ENCODE peak calls at places on chromosomes 4 and X, in nine cellular contexts. One of them, this sample, is unnamed.

GRCh38 chrX:6074532-6074931 is 154.1 kb downstream of the NLGN4X start:
- DNase-seq in IMR-90: no peak
- DNase-seq in uterus: no peak
- DNase-seq in lower leg skin: no peak
- DNase-seq in Peyer's patch: no peak
- DNase-seq in ovary: no peak
- DNase-seq in K562: no peak
- DNase-seq in A549: no peak
- DNase-seq in transverse colon: no peak
- DNase-seq in this sample: no peak

GRCh38 chr4:186798951-186799659 is 75.4 kb upstream of the FAT1 start:
- DNase-seq in IMR-90: no peak
- DNase-seq in uterus: no peak
- DNase-seq in lower leg skin: no peak
- DNase-seq in Peyer's patch: no peak
- DNase-seq in ovary: no peak
- DNase-seq in K562: no peak
- DNase-seq in A549: no peak
- DNase-seq in transverse colon: no peak
- DNase-seq in this sample: no peak

GRCh38 chr4:90958256-90958895 is 831.2 kb downstream of the CCSER1 start:
- DNase-seq in IMR-90: peak; percentile 69
- DNase-seq in uterus: no peak
- DNase-seq in lower leg skin: no peak
- DNase-seq in Peyer's patch: no peak
- DNase-seq in ovary: no peak
- DNase-seq in K562: no peak
- DNase-seq in A549: no peak
- DNase-seq in transverse colon: no peak
- DNase-seq in this sample: no peak

GRCh38 chr4:6200011-6200921 is at the start of gene JAKMIP1:
- DNase-seq in IMR-90: peak; percentile 46
- DNase-seq in uterus: peak; percentile 42
- DNase-seq in lower leg skin: no peak
- DNase-seq in Peyer's patch: peak; percentile 82
- DNase-seq in ovary: peak; percentile 86
- DNase-seq in K562: peak; percentile 100
- DNase-seq in A549: peak; percentile 55
- DNase-seq in transverse colon: peak; percentile 82
- DNase-seq in this sample: peak; percentile 50

GRCh38 chr4:174521800-174522182 is 497 bp downstream of the HPGD start:
- DNase-seq in IMR-90: no peak
- DNase-seq in uterus: no peak
- DNase-seq in lower leg skin: peak; percentile 31
- DNase-seq in Peyer's patch: no peak
- DNase-seq in ovary: no peak
- DNase-seq in K562: no peak
- DNase-seq in A549: no peak
- DNase-seq in transverse colon: peak; percentile 52
- DNase-seq in this sample: peak; percentile 71

GRCh38 chrX:52213276-52213675 is 28.6 kb downstream of the MAGED4 start:
- DNase-seq in IMR-90: no peak
- DNase-seq in uterus: no peak
- DNase-seq in lower leg skin: no peak
- DNase-seq in Peyer's patch: no peak
- DNase-seq in ovary: no peak
- DNase-seq in K562: no peak
- DNase-seq in A549: no peak
- DNase-seq in transverse colon: no peak
- DNase-seq in this sample: no peak

GRCh38 chr4:105623099-105623498 is 70.7 kb downstream of the ARHGEF38 start:
- DNase-seq in IMR-90: no peak
- DNase-seq in uterus: no peak
- DNase-seq in lower leg skin: no peak
- DNase-seq in Peyer's patch: no peak
- DNase-seq in ovary: no peak
- DNase-seq in K562: no peak
- DNase-seq in A549: no peak
- DNase-seq in transverse colon: no peak
- DNase-seq in this sample: no peak

GRCh38 chr4:51895816-51896408 is 53.0 kb downstream of the DCUN1D4 start:
- DNase-seq in IMR-90: peak; percentile 67
- DNase-seq in uterus: peak; percentile 54
- DNase-seq in lower leg skin: peak; percentile 43
- DNase-seq in Peyer's patch: no peak
- DNase-seq in ovary: peak; percentile 40
- DNase-seq in K562: peak; percentile 80
- DNase-seq in A549: peak; percentile 41
- DNase-seq in transverse colon: peak; percentile 61
- DNase-seq in this sample: peak; percentile 77

GRCh38 chr4:73853246-73853704 is at the start of gene PF4V1:
- DNase-seq in IMR-90: no peak
- DNase-seq in uterus: no peak
- DNase-seq in lower leg skin: no peak
- DNase-seq in Peyer's patch: peak; percentile 58
- DNase-seq in ovary: peak; percentile 24
- DNase-seq in K562: no peak
- DNase-seq in A549: no peak
- DNase-seq in transverse colon: peak; percentile 22
- DNase-seq in this sample: no peak

GRCh38 chr4:121696140-121696640 is 590 bp downstream of the ANXA5 start:
- DNase-seq in IMR-90: peak; percentile 85
- DNase-seq in uterus: peak; percentile 89
- DNase-seq in lower leg skin: peak; percentile 75
- DNase-seq in Peyer's patch: peak; percentile 76
- DNase-seq in ovary: peak; percentile 84
- DNase-seq in K562: peak; percentile 12
- DNase-seq in A549: no peak
- DNase-seq in transverse colon: peak; percentile 76
- DNase-seq in this sample: peak; percentile 35

GRCh38 chr4:3134201-3134600 is 59.7 kb downstream of the HTT start:
- DNase-seq in IMR-90: no peak
- DNase-seq in uterus: no peak
- DNase-seq in lower leg skin: no peak
- DNase-seq in Peyer's patch: no peak
- DNase-seq in ovary: no peak
- DNase-seq in K562: no peak
- DNase-seq in A549: no peak
- DNase-seq in transverse colon: no peak
- DNase-seq in this sample: no peak

GRCh38 chr4:19756661-19757060 is 495.0 kb upstream of the SLIT2 start:
- DNase-seq in IMR-90: no peak
- DNase-seq in uterus: no peak
- DNase-seq in lower leg skin: no peak
- DNase-seq in Peyer's patch: no peak
- DNase-seq in ovary: no peak
- DNase-seq in K562: no peak
- DNase-seq in A549: no peak
- DNase-seq in transverse colon: no peak
- DNase-seq in this sample: no peak

GRCh38 chr4:176436500-176436973 is 116.8 kb downstream of the SPCS3 start:
- DNase-seq in IMR-90: peak; percentile 94
- DNase-seq in uterus: no peak
- DNase-seq in lower leg skin: no peak
- DNase-seq in Peyer's patch: no peak
- DNase-seq in ovary: no peak
- DNase-seq in K562: no peak
- DNase-seq in A549: peak; percentile 3
- DNase-seq in transverse colon: no peak
- DNase-seq in this sample: no peak

GRCh38 chrX:50125480-50125879 is 75.3 kb downstream of the AKAP4 start:
- DNase-seq in IMR-90: no peak
- DNase-seq in uterus: no peak
- DNase-seq in lower leg skin: no peak
- DNase-seq in Peyer's patch: no peak
- DNase-seq in ovary: no peak
- DNase-seq in K562: no peak
- DNase-seq in A549: no peak
- DNase-seq in transverse colon: no peak
- DNase-seq in this sample: no peak

GRCh38 chrX:78011846-78012245 is 42.4 kb upstream of the PGAM4 start:
- DNase-seq in IMR-90: peak; percentile 48
- DNase-seq in uterus: no peak
- DNase-seq in lower leg skin: no peak
- DNase-seq in Peyer's patch: no peak
- DNase-seq in ovary: no peak
- DNase-seq in K562: no peak
- DNase-seq in A549: no peak
- DNase-seq in transverse colon: no peak
- DNase-seq in this sample: no peak

GRCh38 chrX:20456971-20457370 is 190.3 kb upstream of the RPS6KA3 start:
- DNase-seq in IMR-90: no peak
- DNase-seq in uterus: no peak
- DNase-seq in lower leg skin: no peak
- DNase-seq in Peyer's patch: no peak
- DNase-seq in ovary: no peak
- DNase-seq in K562: no peak
- DNase-seq in A549: no peak
- DNase-seq in transverse colon: no peak
- DNase-seq in this sample: no peak

GRCh38 chrX:8204169-8204935 is 33.3 kb upstream of the VCX2 start:
- DNase-seq in IMR-90: no peak
- DNase-seq in uterus: no peak
- DNase-seq in lower leg skin: no peak
- DNase-seq in Peyer's patch: no peak
- DNase-seq in ovary: no peak
- DNase-seq in K562: no peak
- DNase-seq in A549: no peak
- DNase-seq in transverse colon: no peak
- DNase-seq in this sample: no peak

GRCh38 chrX:2984342-2984741 is 22.0 kb upstream of the ARSH start:
- DNase-seq in IMR-90: no peak
- DNase-seq in uterus: no peak
- DNase-seq in lower leg skin: no peak
- DNase-seq in Peyer's patch: no peak
- DNase-seq in ovary: no peak
- DNase-seq in K562: no peak
- DNase-seq in A549: no peak
- DNase-seq in transverse colon: no peak
- DNase-seq in this sample: no peak

GRCh38 chrX:6002056-6002455 is 226.6 kb downstream of the NLGN4X start:
- DNase-seq in IMR-90: no peak
- DNase-seq in uterus: no peak
- DNase-seq in lower leg skin: no peak
- DNase-seq in Peyer's patch: no peak
- DNase-seq in ovary: peak; percentile 22
- DNase-seq in K562: no peak
- DNase-seq in A549: no peak
- DNase-seq in transverse colon: no peak
- DNase-seq in this sample: no peak

GRCh38 chr4:119116925-119117900 is 18.4 kb upstream of the MYOZ2 start:
- DNase-seq in IMR-90: no peak
- DNase-seq in uterus: no peak
- DNase-seq in lower leg skin: no peak
- DNase-seq in Peyer's patch: no peak
- DNase-seq in ovary: no peak
- DNase-seq in K562: no peak
- DNase-seq in A549: no peak
- DNase-seq in transverse colon: no peak
- DNase-seq in this sample: no peak

GRCh38 chr4:119110121-119110520 is 25.5 kb upstream of the MYOZ2 start:
- DNase-seq in IMR-90: no peak
- DNase-seq in uterus: no peak
- DNase-seq in lower leg skin: no peak
- DNase-seq in Peyer's patch: no peak
- DNase-seq in ovary: no peak
- DNase-seq in K562: no peak
- DNase-seq in A549: no peak
- DNase-seq in transverse colon: no peak
- DNase-seq in this sample: no peak

GRCh38 chr4:119111296-119111695 is 24.3 kb upstream of the MYOZ2 start:
- DNase-seq in IMR-90: no peak
- DNase-seq in uterus: no peak
- DNase-seq in lower leg skin: no peak
- DNase-seq in Peyer's patch: no peak
- DNase-seq in ovary: no peak
- DNase-seq in K562: no peak
- DNase-seq in A549: no peak
- DNase-seq in transverse colon: no peak
- DNase-seq in this sample: no peak

GRCh38 chr4:119116021-119116420 is 19.6 kb upstream of the MYOZ2 start:
- DNase-seq in IMR-90: no peak
- DNase-seq in uterus: no peak
- DNase-seq in lower leg skin: no peak
- DNase-seq in Peyer's patch: no peak
- DNase-seq in ovary: no peak
- DNase-seq in K562: no peak
- DNase-seq in A549: no peak
- DNase-seq in transverse colon: no peak
- DNase-seq in this sample: no peak

GRCh38 chr4:119113033-119113655 is 22.5 kb upstream of the MYOZ2 start:
- DNase-seq in IMR-90: peak; percentile 96
- DNase-seq in uterus: no peak
- DNase-seq in lower leg skin: no peak
- DNase-seq in Peyer's patch: no peak
- DNase-seq in ovary: no peak
- DNase-seq in K562: no peak
- DNase-seq in A549: peak; percentile 55
- DNase-seq in transverse colon: no peak
- DNase-seq in this sample: no peak
- TF ChIP-seq POLR2A in IMR-90: no peak
- TF ChIP-seq POLR2A in uterus: no peak
- TF ChIP-seq POLR2A in lower leg skin: no peak
- TF ChIP-seq POLR2A in Peyer's patch: no peak
- TF ChIP-seq POLR2A in ovary: no peak
- TF ChIP-seq POLR2A in K562: no peak
- TF ChIP-seq POLR2A in A549: no peak
- TF ChIP-seq POLR2A in transverse colon: no peak
- TF ChIP-seq POLR2A in this sample: no peak

GRCh38 chr4:114109776-114110175 is 130.3 kb upstream of the ARSJ start:
- DNase-seq in IMR-90: no peak
- DNase-seq in uterus: no peak
- DNase-seq in lower leg skin: no peak
- DNase-seq in Peyer's patch: no peak
- DNase-seq in ovary: no peak
- DNase-seq in K562: no peak
- DNase-seq in A549: no peak
- DNase-seq in transverse colon: no peak
- DNase-seq in this sample: no peak
- TF ChIP-seq POLR2A in IMR-90: no peak
- TF ChIP-seq POLR2A in uterus: no peak
- TF ChIP-seq POLR2A in lower leg skin: no peak
- TF ChIP-seq POLR2A in Peyer's patch: no peak
- TF ChIP-seq POLR2A in ovary: no peak
- TF ChIP-seq POLR2A in K562: no peak
- TF ChIP-seq POLR2A in A549: no peak
- TF ChIP-seq POLR2A in transverse colon: no peak
- TF ChIP-seq POLR2A in this sample: no peak

GRCh38 chr4:16225996-16226815 is at the start of gene TAPT1:
- DNase-seq in IMR-90: peak; percentile 30
- DNase-seq in uterus: peak; percentile 74
- DNase-seq in lower leg skin: peak; percentile 62
- DNase-seq in Peyer's patch: peak; percentile 91
- DNase-seq in ovary: peak; percentile 84
- DNase-seq in K562: peak; percentile 81
- DNase-seq in A549: peak; percentile 38
- DNase-seq in transverse colon: peak; percentile 87
- DNase-seq in this sample: peak; percentile 79
- TF ChIP-seq POLR2A in IMR-90: peak; percentile 43
- TF ChIP-seq POLR2A in uterus: peak; percentile 73
- TF ChIP-seq POLR2A in lower leg skin: no peak
- TF ChIP-seq POLR2A in Peyer's patch: peak; percentile 47
- TF ChIP-seq POLR2A in ovary: peak; percentile 8
- TF ChIP-seq POLR2A in K562: no peak
- TF ChIP-seq POLR2A in A549: peak; percentile 35
- TF ChIP-seq POLR2A in transverse colon: no peak
- TF ChIP-seq POLR2A in this sample: no peak

GRCh38 chrX:71298119-71298518 is 3.4 kb upstream of the ITGB1BP2 start:
- DNase-seq in IMR-90: no peak
- DNase-seq in uterus: no peak
- DNase-seq in lower leg skin: no peak
- DNase-seq in Peyer's patch: no peak
- DNase-seq in ovary: no peak
- DNase-seq in K562: no peak
- DNase-seq in A549: no peak
- DNase-seq in transverse colon: no peak
- DNase-seq in this sample: no peak
- TF ChIP-seq POLR2A in IMR-90: no peak
- TF ChIP-seq POLR2A in uterus: no peak
- TF ChIP-seq POLR2A in lower leg skin: no peak
- TF ChIP-seq POLR2A in Peyer's patch: no peak
- TF ChIP-seq POLR2A in ovary: no peak
- TF ChIP-seq POLR2A in K562: no peak
- TF ChIP-seq POLR2A in A549: no peak
- TF ChIP-seq POLR2A in transverse colon: no peak
- TF ChIP-seq POLR2A in this sample: no peak